ENCODE peak calls at places on chromosome 12, in seven cellular contexts. B is coronary artery, J is AG10803, L is natural killer cell, D is RWPE2, O is GM13977, T is foreskin fibroblast. C is an unnamed sample.

GRCh38 chr12:57837779-57838562 is 8.6 kb downstream of the CTDSP2 start:
- DNase-seq in B (no peak), L (no peak), J (peak), T (peak), D (no peak), O (no peak), C (no peak)

GRCh38 chr12:57099766-57100165 is 10.9 kb downstream of the NAB2 start:
- DNase-seq in J (no peak), L (no peak), D (no peak), O (no peak), T (no peak), B (no peak), C (no peak)

GRCh38 chr12:20585055-20585625 is 110.0 kb upstream of the SLCO1C1 start:
- DNase-seq in O (no peak), T (no peak), J (no peak), D (no peak), B (no peak), L (no peak), C (no peak)

GRCh38 chr12:51200156-51200555 is 17.7 kb downstream of the POU6F1 start:
- DNase-seq in B (no peak), O (no peak), J (no peak), L (no peak), D (no peak), T (no peak), C (no peak)

GRCh38 chr12:65597527-65597926 is 226.8 kb upstream of the HMGA2 start:
- DNase-seq in L (no peak), B (no peak), D (no peak), T (no peak), J (no peak), O (no peak), C (no peak)

GRCh38 chr12:92226961-92227360 is 81.3 kb upstream of the BTG1 start:
- DNase-seq in D (no peak), J (no peak), L (no peak), T (no peak), B (no peak), O (no peak), C (no peak)

GRCh38 chr12:46160981-46161690 is 107.7 kb downstream of the SLC38A1 start:
- DNase-seq in J (no peak), D (no peak), L (no peak), T (no peak), O (no peak), B (no peak), C (no peak)

GRCh38 chr12:114092981-114093380 is 126.9 kb upstream of the RBM19 start:
- DNase-seq in D (no peak), J (peak), B (no peak), T (peak), L (no peak), O (no peak), C (no peak)

GRCh38 chr12:43011383-43011926 is 421.9 kb upstream of the PRICKLE1 start:
- DNase-seq in B (no peak), D (no peak), T (no peak), L (no peak), O (peak), J (no peak), C (peak)

GRCh38 chr12:92170050-92170449 is 24.4 kb upstream of the BTG1 start:
- DNase-seq in T (no peak), L (no peak), O (no peak), J (no peak), D (no peak), B (no peak), C (no peak)

GRCh38 chr12:72293701-72294100 is 21.5 kb downstream of the TRHDE start:
- DNase-seq in O (no peak), D (no peak), L (no peak), J (no peak), T (no peak), B (no peak), C (no peak)

GRCh38 chr12:32926963-32927362 is 30.4 kb upstream of the PKP2 start:
- DNase-seq in T (no peak), J (no peak), O (no peak), L (no peak), B (no peak), D (no peak), C (no peak)

GRCh38 chr12:11863478-11863906 is 207.2 kb upstream of the BCL2L14 start:
- DNase-seq in L (no peak), T (peak), D (no peak), J (peak), B (peak), O (no peak), C (no peak)

GRCh38 chr12:22231836-22232235 is 102.7 kb downstream of the ST8SIA1 start:
- DNase-seq in B (no peak), J (no peak), D (no peak), L (no peak), T (no peak), O (no peak), C (no peak)

DNA sequence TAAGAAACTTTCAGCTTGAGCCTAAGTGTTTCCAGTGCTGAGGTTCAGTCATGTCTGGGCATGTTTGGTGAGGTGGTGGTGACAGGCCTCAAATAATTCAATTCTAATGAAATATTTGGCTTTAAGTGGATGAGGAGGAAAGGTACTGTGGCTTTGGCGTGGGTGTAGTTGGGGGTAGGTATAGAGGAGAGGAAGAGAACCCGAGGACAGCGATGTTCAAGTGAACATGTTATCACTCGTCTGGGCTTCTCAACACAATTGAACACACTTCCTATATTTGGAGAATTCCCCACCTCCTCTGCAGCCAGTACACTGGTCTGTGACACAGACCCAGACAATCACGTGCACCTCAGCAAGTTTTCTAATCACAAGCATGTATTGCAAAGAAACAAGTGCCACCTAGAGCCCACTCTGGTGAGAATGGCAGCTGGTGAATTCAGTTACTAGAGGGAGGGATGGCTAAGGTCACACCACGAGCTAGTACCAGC is 53.0 kb downstream of the IFNG-AS1 start:
- DNase-seq in D (no peak), L (no peak), O (peak), B (no peak), J (peak), T (peak), C (peak)
- TF ChIP-seq CTCF in D (no peak), L (no peak), O (peak), B (no peak), J (no peak), T (no peak), C (no peak)

GRCh38 chr12:93290391-93290790 is 87.3 kb upstream of the NUDT4 start:
- DNase-seq in T (no peak), L (no peak), O (no peak), J (no peak), B (no peak), D (no peak), C (no peak)
- TF ChIP-seq CTCF in T (no peak), L (no peak), O (no peak), J (no peak), B (no peak), D (no peak), C (no peak)

GRCh38 chr12:4526923-4527546 is 11.7 kb upstream of the RAD51AP1 start:
- DNase-seq in O (no peak), T (peak), B (no peak), L (no peak), J (peak), D (no peak), C (peak)
- TF ChIP-seq CTCF in O (peak), T (no peak), B (no peak), L (peak), J (peak), D (peak), C (no peak)

GRCh38 chr12:112261559-112261958 is 120.7 kb downstream of the HECTD4 start:
- DNase-seq in O (no peak), B (no peak), T (no peak), J (no peak), D (no peak), L (no peak), C (no peak)
- TF ChIP-seq CTCF in O (no peak), B (no peak), T (no peak), J (no peak), D (peak), L (no peak), C (no peak)